ENCODE peak calls at places on chromosomes 2 and 18, in four cellular contexts. W is K562, X is GM12891, P is GM12878. G is an unnamed sample.

GRCh38 chr2:88087763-88088162 is 20.1 kb downstream of the SMYD1 start:
- DNase-seq in W (no peak), X (no peak), P (no peak), G (no peak)

GRCh38 chr2:122622896-122623295 is 867.4 kb downstream of the TSN start:
- DNase-seq in W (no peak), X (no peak), P (no peak), G (no peak)

GRCh38 chr2:7430869-7431641 is 513.8 kb downstream of the RNF144A start:
- DNase-seq in W (no peak), X (no peak), P (no peak), G (peak; percentile 43)

GRCh38 chr2:42967959-42968674 is 175.7 kb upstream of the HAAO start:
- DNase-seq in W (peak; percentile 91), X (no peak), P (no peak), G (no peak)

GRCh38 chr18:41347057-41347456 is 608.0 kb upstream of the PIK3C3 start:
- DNase-seq in W (no peak), X (no peak), P (no peak), G (no peak)

GRCh38 chr2:70472256-70472905 is 81.2 kb downstream of the TGFA start:
- DNase-seq in W (no peak), X (no peak), P (no peak), G (peak; percentile 50)

GRCh38 chr2:103809946-103810345 is 1044.0 kb upstream of the POU3F3 start:
- DNase-seq in W (no peak), X (no peak), P (no peak), G (no peak)

GRCh38 chr2:54103454-54104314 is 11.7 kb upstream of the ACYP2 start:
- DNase-seq in W (no peak), X (no peak), P (no peak), G (no peak)

GRCh38 chr18:8699948-8700347 is 5.4 kb upstream of the MTCL1 start:
- DNase-seq in W (no peak), X (no peak), P (no peak), G (peak; percentile 57)

GRCh38 chr18:37662099-37662498 is 96.5 kb upstream of the CELF4 start:
- DNase-seq in W (no peak), X (no peak), P (no peak), G (no peak)

GRCh38 chr2:121000804-121001203 is 265.1 kb downstream of the GLI2 start:
- DNase-seq in W (no peak), X (no peak), P (no peak), G (no peak)

GRCh38 chr2:109290887-109291675 is 162.1 kb downstream of the SH3RF3 start:
- DNase-seq in W (no peak), X (no peak), P (no peak), G (no peak)

GRCh38 chr18:63152096-63152495 is 167.5 kb downstream of the BCL2 start:
- DNase-seq in W (no peak), X (no peak), P (no peak), G (no peak)

GRCh38 chr18:79556829-79557585 is 122.6 kb upstream of the CTDP1 start:
- DNase-seq in W (no peak), X (no peak), P (no peak), G (no peak)

GRCh38 chr2:159093496-159093895 is 125.1 kb downstream of the TANC1 start:
- DNase-seq in W (no peak), X (no peak), P (no peak), G (no peak)

GRCh38 chr2:121880283-121880682 is 124.8 kb downstream of the TSN start:
- DNase-seq in W (no peak), X (no peak), P (no peak), G (no peak)

GRCh38 chr2:207935991-207936370 is 89.3 kb downstream of the PLEKHM3 start:
- DNase-seq in W (no peak), X (no peak), P (no peak), G (no peak)

GRCh38 chr18:48782381-48782841 is 168.4 kb downstream of the SMAD7 start:
- DNase-seq in W (no peak), X (no peak), P (no peak), G (no peak)

GRCh38 chr2:60552096-60552850 is 1.2 kb downstream of the BCL11A start:
- DNase-seq in W (no peak), X (no peak), P (no peak), G (peak; percentile 51)

GRCh38 chr2:202178342-202178958 is 59.9 kb downstream of the SUMO1 start:
- DNase-seq in W (peak; percentile 41), X (no peak), P (peak; percentile 24), G (peak; percentile 12)

GRCh38 chr18:2918761-2919550 is 72.2 kb downstream of the EMILIN2 start:
- DNase-seq in W (no peak), X (no peak), P (no peak), G (no peak)

GRCh38 chr2:69200107-69200520 is 186.9 kb downstream of the GFPT1 start:
- DNase-seq in W (no peak), X (no peak), P (no peak), G (no peak)

GRCh38 chr2:112646791-112647720 is 1.3 kb downstream of the SLC20A1 start:
- DNase-seq in W (no peak), X (no peak), P (no peak), G (no peak)

GRCh38 chr2:219104107-219105050 is 43.7 kb upstream of the IHH start:
- DNase-seq in W (peak; percentile 58), X (peak; percentile 39), P (no peak), G (no peak)

GRCh38 chr2:47429795-47430194 is 26.8 kb downstream of the MSH2 start:
- DNase-seq in W (no peak), X (no peak), P (no peak), G (no peak)

GRCh38 chr18:74635202-74635969 is 37.7 kb downstream of the ZNF407 start:
- DNase-seq in W (no peak), X (no peak), P (no peak), G (no peak)

GRCh38 chr2:111703759-111704158 is 180.2 kb downstream of the ANAPC1 start:
- DNase-seq in W (no peak), X (no peak), P (no peak), G (no peak)

GRCh38 chr2:178295115-178295514 is 100.8 kb downstream of the OSBPL6 start:
- DNase-seq in W (no peak), X (no peak), P (no peak), G (no peak)

GRCh38 chr2:58182527-58182926 is 58.6 kb downstream of the FANCL start:
- DNase-seq in W (no peak), X (no peak), P (no peak), G (no peak)

GRCh38 chr18:78939734-78940260 is 39.8 kb upstream of the SALL3 start:
- DNase-seq in W (no peak), X (no peak), P (no peak), G (no peak)

GRCh38 chr2:182300603-182301002 is 126.2 kb downstream of the PDE1A start:
- DNase-seq in W (no peak), X (no peak), P (no peak), G (no peak)

GRCh38 chr2:1664698-1665097 is 79.6 kb downstream of the PXDN start:
- DNase-seq in W (no peak), X (no peak), P (no peak), G (no peak)

GRCh38 chr18:49858309-49859005 is 45.1 kb upstream of the ACAA2 start:
- DNase-seq in W (peak; percentile 71), X (peak; percentile 56), P (no peak), G (peak; percentile 59)

GRCh38 chr2:23541453-23542334 is 156.7 kb downstream of the KLHL29 start:
- DNase-seq in W (no peak), X (no peak), P (no peak), G (no peak)

GRCh38 chr2:23534756-23535155 is 149.8 kb downstream of the KLHL29 start:
- DNase-seq in W (no peak), X (no peak), P (no peak), G (no peak)

GRCh38 chr2:23536326-23536725 is 151.3 kb downstream of the KLHL29 start:
- DNase-seq in W (no peak), X (no peak), P (no peak), G (no peak)

GRCh38 chr2:23540804-23541360 is 155.9 kb downstream of the KLHL29 start:
- DNase-seq in W (no peak), X (no peak), P (no peak), G (no peak)

GRCh38 chr2:23537991-23538390 is 153.0 kb downstream of the KLHL29 start:
- DNase-seq in W (no peak), X (no peak), P (no peak), G (no peak)
- TF ChIP-seq SPI1 in W (no peak), X (no peak), P (no peak), G (no peak)

GRCh38 chr2:85516649-85517389 is 22.1 kb upstream of the MAT2A start:
- DNase-seq in W (no peak), X (no peak), P (no peak), G (no peak)
- TF ChIP-seq POLR2AphosphoS5 in W (no peak), X (no peak), P (no peak), G (no peak)

GRCh38 chr2:98058191-98058975 is 28.6 kb upstream of the VWA3B start:
- DNase-seq in W (no peak), X (no peak), P (no peak), G (no peak)

GRCh38 chr2:98065804-98066203 is 21.2 kb upstream of the VWA3B start:
- DNase-seq in W (no peak), X (no peak), P (no peak), G (no peak)

GRCh38 chr2:98063289-98063688 is 23.7 kb upstream of the VWA3B start:
- DNase-seq in W (no peak), X (no peak), P (no peak), G (no peak)
- TF ChIP-seq SPI1 in W (no peak), X (no peak), P (no peak), G (no peak)

GRCh38 chr2:66729391-66729790 is 294.5 kb downstream of the MEIS1 start:
- DNase-seq in W (no peak), X (no peak), P (no peak), G (no peak)

GRCh38 chr2:66730429-66730828 is 295.5 kb downstream of the MEIS1 start:
- DNase-seq in W (no peak), X (no peak), P (no peak), G (no peak)

GRCh38 chr2:66733361-66733760 is 298.4 kb downstream of the MEIS1 start:
- DNase-seq in W (no peak), X (no peak), P (no peak), G (no peak)
- TF ChIP-seq POLR2AphosphoS5 in W (no peak), X (no peak), P (no peak), G (no peak)

DNA sequence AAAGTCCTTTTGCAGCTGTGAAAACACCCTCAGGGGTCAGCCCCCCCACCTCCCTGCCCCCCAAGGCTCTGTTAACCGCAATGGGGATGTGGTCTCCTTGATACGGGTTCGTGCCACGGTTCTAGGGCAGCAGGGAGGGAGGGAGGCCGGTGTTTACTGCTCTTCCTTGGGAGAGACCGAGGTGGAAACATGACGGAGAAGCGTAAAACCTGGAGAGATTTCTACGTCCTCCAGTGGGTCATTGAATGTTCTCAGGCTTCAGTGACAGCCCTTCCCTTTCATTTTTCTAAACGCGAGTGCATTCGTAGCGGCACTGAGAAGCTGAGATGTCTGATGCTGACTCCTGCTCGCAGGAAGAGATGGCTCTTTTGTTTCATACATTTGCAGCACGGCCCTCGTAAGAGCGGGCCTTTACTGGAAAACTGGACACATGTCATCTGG is 40.5 kb upstream of the HDAC4 start:
- DNase-seq in W (no peak), X (no peak), P (no peak), G (no peak)
- TF ChIP-seq SPI1 in W (no peak), X (no peak), P (no peak), G (no peak)